ENCODE peak calls at places on chromosomes 11 and 22, in four cellular contexts. One of them, this sample, is unnamed. For H3K4me1, the result is how much of the 10 kb centered on the place peaks cover.

GRCh38 chr11:73404048-73404447 is 27.8 kb downstream of the RELT start:
- DNase-seq in adrenal gland: peak
- DNase-seq in psoas muscle: peak
- DNase-seq in CD8-positive, alpha-beta memory T cell: no peak
- DNase-seq in this sample: no peak

GRCh38 chr11:121249039-121249663 is 43.4 kb upstream of the SC5D start:
- DNase-seq in psoas muscle: no peak
- DNase-seq in adrenal gland: no peak
- DNase-seq in CD8-positive, alpha-beta memory T cell: peak
- DNase-seq in this sample: no peak

GRCh38 chr22:50269573-50270301 is 443 bp downstream of the MAPK11 start:
- DNase-seq in adrenal gland: no peak
- DNase-seq in psoas muscle: no peak
- DNase-seq in CD8-positive, alpha-beta memory T cell: no peak
- DNase-seq in this sample: no peak

GRCh38 chr22:46349238-46349637 is 13.7 kb downstream of the TRMU start:
- DNase-seq in adrenal gland: no peak
- DNase-seq in CD8-positive, alpha-beta memory T cell: no peak
- DNase-seq in psoas muscle: no peak
- DNase-seq in this sample: peak

GRCh38 chr11:72354356-72355115 is 79.8 kb downstream of the CLPB start:
- DNase-seq in adrenal gland: no peak
- DNase-seq in CD8-positive, alpha-beta memory T cell: no peak
- DNase-seq in psoas muscle: no peak
- DNase-seq in this sample: no peak

GRCh38 chr11:61011950-61012830 is 40.7 kb downstream of the CD6 start:
- DNase-seq in psoas muscle: no peak
- DNase-seq in adrenal gland: no peak
- DNase-seq in CD8-positive, alpha-beta memory T cell: no peak
- DNase-seq in this sample: no peak

GRCh38 chr11:19251577-19251976 is 10.8 kb upstream of the E2F8 start:
- DNase-seq in CD8-positive, alpha-beta memory T cell: no peak
- DNase-seq in psoas muscle: no peak
- DNase-seq in adrenal gland: no peak
- DNase-seq in this sample: no peak

GRCh38 chr11:115659061-115659963 is 155.1 kb upstream of the CADM1 start:
- DNase-seq in adrenal gland: no peak
- DNase-seq in CD8-positive, alpha-beta memory T cell: no peak
- DNase-seq in psoas muscle: peak
- DNase-seq in this sample: peak

GRCh38 chr11:126485986-126486635 is 130.6 kb downstream of the ST3GAL4 start:
- DNase-seq in CD8-positive, alpha-beta memory T cell: no peak
- DNase-seq in adrenal gland: no peak
- DNase-seq in psoas muscle: no peak
- DNase-seq in this sample: no peak

GRCh38 chr11:130611791-130612251 is 163.4 kb downstream of the ADAMTS15 start:
- DNase-seq in adrenal gland: no peak
- DNase-seq in CD8-positive, alpha-beta memory T cell: no peak
- DNase-seq in psoas muscle: no peak
- DNase-seq in this sample: no peak

GRCh38 chr22:29260601-29261315 is 7.0 kb downstream of the RHBDD3 start:
- DNase-seq in psoas muscle: no peak
- DNase-seq in adrenal gland: no peak
- DNase-seq in CD8-positive, alpha-beta memory T cell: no peak
- DNase-seq in this sample: no peak

GRCh38 chr22:46366327-46366731 is 30.8 kb downstream of the TRMU start:
- DNase-seq in psoas muscle: no peak
- DNase-seq in adrenal gland: no peak
- DNase-seq in CD8-positive, alpha-beta memory T cell: no peak
- DNase-seq in this sample: peak

GRCh38 chr22:50701428-50702154 is 29.0 kb downstream of the SHANK3 start:
- DNase-seq in adrenal gland: no peak
- DNase-seq in CD8-positive, alpha-beta memory T cell: no peak
- DNase-seq in psoas muscle: no peak
- DNase-seq in this sample: no peak

GRCh38 chr11:45527898-45528297 is 137.5 kb downstream of the CHST1 start:
- DNase-seq in adrenal gland: no peak
- DNase-seq in CD8-positive, alpha-beta memory T cell: no peak
- DNase-seq in psoas muscle: no peak
- DNase-seq in this sample: no peak

GRCh38 chr11:8083871-8084281 is 2.9 kb downstream of the TUB start:
- DNase-seq in CD8-positive, alpha-beta memory T cell: no peak
- DNase-seq in adrenal gland: no peak
- DNase-seq in psoas muscle: no peak
- DNase-seq in this sample: no peak

GRCh38 chr11:10373340-10373739 is 68.5 kb downstream of the ADM start:
- DNase-seq in CD8-positive, alpha-beta memory T cell: no peak
- DNase-seq in adrenal gland: peak
- DNase-seq in psoas muscle: no peak
- DNase-seq in this sample: no peak

GRCh38 chr11:63756919-63757761 is 11.4 kb downstream of the ZFTA start:
- DNase-seq in psoas muscle: no peak
- DNase-seq in CD8-positive, alpha-beta memory T cell: no peak
- DNase-seq in adrenal gland: no peak
- DNase-seq in this sample: no peak

GRCh38 chr11:83073248-83073647 is 1.6 kb upstream of the RAB30 start:
- DNase-seq in adrenal gland: no peak
- DNase-seq in psoas muscle: no peak
- DNase-seq in CD8-positive, alpha-beta memory T cell: no peak
- DNase-seq in this sample: no peak

GRCh38 chr11:128904872-128905344 is 13.8 kb downstream of the KCNJ5 start:
- DNase-seq in adrenal gland: peak
- DNase-seq in CD8-positive, alpha-beta memory T cell: no peak
- DNase-seq in psoas muscle: peak
- DNase-seq in this sample: peak

GRCh38 chr11:66013762-66014100 is 1.9 kb downstream of the CST6 start:
- DNase-seq in psoas muscle: no peak
- DNase-seq in adrenal gland: no peak
- DNase-seq in CD8-positive, alpha-beta memory T cell: no peak
- DNase-seq in this sample: no peak

GRCh38 chr11:124970925-124971324 is 16.9 kb downstream of the CCDC15 start:
- DNase-seq in adrenal gland: no peak
- DNase-seq in psoas muscle: no peak
- DNase-seq in CD8-positive, alpha-beta memory T cell: no peak
- DNase-seq in this sample: no peak

GRCh38 chr11:131246589-131247164 is 123.7 kb upstream of the NTM start:
- DNase-seq in CD8-positive, alpha-beta memory T cell: no peak
- DNase-seq in adrenal gland: no peak
- DNase-seq in psoas muscle: peak
- DNase-seq in this sample: peak

GRCh38 chr11:78156081-78156844 is 16.8 kb upstream of the ALG8 start:
- DNase-seq in CD8-positive, alpha-beta memory T cell: no peak
- DNase-seq in adrenal gland: no peak
- DNase-seq in psoas muscle: no peak
- DNase-seq in this sample: no peak

GRCh38 chr11:113132001-113132400 is 170.8 kb downstream of the NCAM1 start:
- DNase-seq in adrenal gland: no peak
- DNase-seq in psoas muscle: no peak
- DNase-seq in CD8-positive, alpha-beta memory T cell: no peak
- DNase-seq in this sample: no peak

GRCh38 chr11:87304350-87304749 is 266.6 kb downstream of the TMEM135 start:
- DNase-seq in adrenal gland: no peak
- DNase-seq in psoas muscle: no peak
- DNase-seq in CD8-positive, alpha-beta memory T cell: no peak
- DNase-seq in this sample: no peak

GRCh38 chr11:128615076-128615475 is 27.7 kb upstream of the ETS1 start:
- DNase-seq in adrenal gland: no peak
- DNase-seq in CD8-positive, alpha-beta memory T cell: no peak
- DNase-seq in psoas muscle: no peak
- DNase-seq in this sample: no peak

GRCh38 chr22:49055406-49055805 is 772.3 kb downstream of the BRD1 start:
- DNase-seq in adrenal gland: no peak
- DNase-seq in psoas muscle: no peak
- DNase-seq in CD8-positive, alpha-beta memory T cell: no peak
- DNase-seq in this sample: no peak

GRCh38 chr22:24289138-24289537 is 18.5 kb downstream of the SPECC1L start:
- DNase-seq in adrenal gland: no peak
- DNase-seq in psoas muscle: no peak
- DNase-seq in CD8-positive, alpha-beta memory T cell: no peak
- DNase-seq in this sample: no peak

GRCh38 chr11:2406878-2407410 is 6.4 kb downstream of the TSSC4 start:
- DNase-seq in psoas muscle: no peak
- DNase-seq in adrenal gland: no peak
- DNase-seq in CD8-positive, alpha-beta memory T cell: no peak
- DNase-seq in this sample: no peak

DNA sequence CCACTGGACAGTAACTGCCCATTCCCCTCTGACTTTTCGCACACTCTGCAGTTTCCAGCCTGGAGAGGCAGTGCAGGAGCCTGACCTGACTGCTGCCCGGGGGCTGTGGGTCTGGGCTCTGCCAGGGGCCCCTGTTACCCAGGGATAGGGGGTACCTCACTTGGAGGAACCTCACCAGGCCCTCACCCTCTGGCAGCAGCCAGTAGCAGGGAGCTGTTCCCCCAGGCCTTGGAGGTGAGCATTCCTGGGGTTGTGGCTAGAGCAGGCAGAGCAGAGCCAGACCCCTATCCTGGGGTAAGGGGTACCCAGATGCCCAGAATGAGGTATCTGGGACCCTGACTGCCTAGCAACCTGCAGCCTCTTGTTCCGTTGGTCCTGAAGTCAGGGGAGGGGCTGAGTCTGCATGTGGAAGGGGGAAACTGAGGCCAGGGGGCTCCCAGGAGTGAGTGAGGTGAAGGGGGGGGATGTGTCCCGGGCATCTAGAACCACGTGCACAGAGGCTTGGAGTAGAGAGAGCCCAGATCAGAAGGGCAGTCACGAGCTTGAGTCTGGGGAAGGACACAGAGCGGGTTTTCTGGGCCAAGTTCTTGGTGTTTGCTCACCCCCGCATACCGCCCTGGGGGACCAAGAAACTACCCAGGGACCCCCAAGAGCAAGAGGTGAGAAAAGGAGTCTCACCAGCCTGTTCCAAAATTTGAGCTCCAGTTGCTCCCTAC is 43.9 kb upstream of the ACCSL start:
- DNase-seq in psoas muscle: no peak
- DNase-seq in CD8-positive, alpha-beta memory T cell: no peak
- DNase-seq in adrenal gland: peak
- DNase-seq in this sample: no peak
- H3K4me1 ChIP-seq in psoas muscle: under half
- H3K4me1 ChIP-seq in CD8-positive, alpha-beta memory T cell: under half
- H3K4me1 ChIP-seq in adrenal gland: under half
- H3K4me1 ChIP-seq in this sample: under half

GRCh38 chr11:64802370-64803162 is 448 bp downstream of the MAP4K2 start:
- DNase-seq in adrenal gland: no peak
- DNase-seq in CD8-positive, alpha-beta memory T cell: no peak
- DNase-seq in psoas muscle: no peak
- DNase-seq in this sample: no peak

GRCh38 chr11:64803163-64803845 is at the start of gene MAP4K2:
- DNase-seq in CD8-positive, alpha-beta memory T cell: peak
- DNase-seq in psoas muscle: peak
- DNase-seq in adrenal gland: peak
- DNase-seq in this sample: peak

GRCh38 chr11:64805481-64805880 is 2.5 kb upstream of the MAP4K2 start:
- DNase-seq in adrenal gland: no peak
- DNase-seq in psoas muscle: no peak
- DNase-seq in CD8-positive, alpha-beta memory T cell: no peak
- DNase-seq in this sample: no peak

GRCh38 chr11:64804346-64805210 is 1.6 kb upstream of the MAP4K2 start:
- DNase-seq in adrenal gland: no peak
- DNase-seq in CD8-positive, alpha-beta memory T cell: no peak
- DNase-seq in psoas muscle: no peak
- DNase-seq in this sample: no peak

DNA sequence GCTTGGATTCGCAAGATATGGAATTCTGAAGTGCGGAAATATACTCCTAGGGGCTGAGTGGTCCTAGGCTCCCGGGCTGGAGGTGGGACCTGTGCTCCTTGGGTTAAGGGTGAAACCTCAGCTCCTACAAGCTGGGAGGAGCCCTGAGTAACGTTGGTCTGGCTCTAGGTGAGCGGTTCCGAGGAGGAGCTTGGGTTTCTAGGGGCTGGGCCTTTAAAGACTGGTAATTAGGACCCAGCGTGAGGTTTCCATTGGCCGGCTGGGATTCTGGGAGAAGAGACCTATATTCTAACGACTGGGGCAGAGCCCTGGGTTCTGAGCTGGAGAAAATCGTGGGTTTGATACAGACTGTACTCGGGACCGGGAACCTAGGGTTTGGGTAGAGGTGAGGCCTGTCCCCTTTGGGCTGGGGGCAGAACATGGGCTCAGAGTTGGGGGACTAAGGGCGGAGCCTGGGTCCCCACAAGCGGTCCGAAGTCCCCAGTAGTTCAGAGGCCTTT is 882 bp upstream of the MAP4K2 start:
- DNase-seq in CD8-positive, alpha-beta memory T cell: no peak
- DNase-seq in psoas muscle: no peak
- DNase-seq in adrenal gland: no peak
- DNase-seq in this sample: no peak
- H3K4me3 ChIP-seq in CD8-positive, alpha-beta memory T cell: peak
- H3K4me3 ChIP-seq in psoas muscle: peak
- H3K4me3 ChIP-seq in adrenal gland: no peak
- H3K4me3 ChIP-seq in this sample: peak

DNA sequence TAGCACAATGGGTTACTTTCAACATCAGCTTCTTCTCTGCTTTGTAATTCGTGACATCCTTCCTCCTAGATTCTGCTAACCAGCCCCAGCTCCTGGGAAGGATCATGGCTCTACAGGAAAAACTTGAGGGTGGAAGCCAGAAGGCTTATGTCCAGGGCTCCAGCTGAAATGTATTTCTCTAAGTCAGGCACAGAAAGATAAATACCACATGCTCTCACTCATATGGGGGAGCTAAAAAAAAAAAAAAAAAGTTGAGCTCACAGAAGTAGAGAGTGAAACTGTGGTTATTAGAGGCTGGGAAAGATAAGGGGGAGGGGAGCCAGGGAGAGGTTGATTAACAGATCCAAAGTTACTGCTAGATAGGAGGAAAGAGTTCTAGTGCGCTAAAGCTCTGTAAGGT is 74.9 kb downstream of the DSCAML1 start:
- DNase-seq in CD8-positive, alpha-beta memory T cell: no peak
- DNase-seq in psoas muscle: no peak
- DNase-seq in adrenal gland: no peak
- DNase-seq in this sample: no peak
- H3K4me1 ChIP-seq in CD8-positive, alpha-beta memory T cell: under half
- H3K4me1 ChIP-seq in psoas muscle: under half
- H3K4me1 ChIP-seq in adrenal gland: under half
- H3K4me1 ChIP-seq in this sample: under half

DNA sequence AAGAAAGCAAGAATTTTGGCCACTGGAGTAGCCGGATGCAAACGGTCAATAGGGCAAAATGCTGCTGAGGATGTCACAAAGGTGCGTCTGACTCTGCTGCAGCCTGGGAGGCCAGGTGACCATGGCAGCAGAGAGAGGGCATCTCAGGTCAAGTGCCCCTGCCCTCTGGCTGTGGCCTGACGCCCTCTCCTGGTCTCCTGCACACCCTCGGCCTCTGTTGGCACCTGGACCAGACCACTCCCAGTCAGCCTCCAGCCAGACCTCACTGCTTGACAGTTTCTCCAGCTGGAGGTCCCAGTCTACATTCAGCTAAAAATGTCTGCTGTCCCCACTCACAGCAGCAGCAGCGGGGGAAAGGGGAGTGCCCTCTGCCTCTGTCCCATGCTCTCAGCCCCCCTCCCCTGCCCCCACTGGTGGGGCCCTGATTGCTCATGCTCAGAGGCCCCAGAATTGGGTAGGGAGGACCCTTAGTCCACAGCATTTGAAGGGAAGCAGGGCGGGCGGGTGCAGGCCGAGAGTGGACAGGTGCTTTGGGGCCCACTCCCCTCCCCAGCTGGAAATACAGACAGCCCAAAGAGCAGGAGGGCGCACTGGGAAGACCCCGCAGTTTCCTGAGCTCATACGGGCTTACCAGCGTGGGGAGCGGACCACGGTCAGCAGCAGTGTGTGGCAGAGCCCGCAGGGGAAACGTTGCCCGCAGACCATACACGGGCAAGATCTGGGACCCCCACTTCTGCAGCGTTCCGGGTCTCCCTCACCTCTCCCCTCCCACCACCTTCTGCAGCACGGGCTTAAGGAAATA is 1.6 kb upstream of the BRSK2 start:
- DNase-seq in psoas muscle: peak
- DNase-seq in adrenal gland: no peak
- DNase-seq in CD8-positive, alpha-beta memory T cell: no peak
- DNase-seq in this sample: peak
- H3K4me3 ChIP-seq in psoas muscle: no peak
- H3K4me3 ChIP-seq in adrenal gland: no peak
- H3K4me3 ChIP-seq in CD8-positive, alpha-beta memory T cell: no peak
- H3K4me3 ChIP-seq in this sample: no peak